ENCODE peak calls at places on chromosomes 13 and 19, in five cellular contexts. Q, A, J, K and L are unnamed samples.

GRCh38 chr19:13150919-13151604 is 851 bp downstream of the IER2 start:
- DNase-seq in K (peak; percentile 16), J (peak; percentile 22), A (no peak), Q (peak; percentile 87), L (no peak)

GRCh38 chr19:18055967-18056366 is 30.8 kb downstream of the IL12RB1 start:
- DNase-seq in K (no peak), J (no peak), A (no peak), Q (no peak), L (no peak)

GRCh38 chr19:3252650-3253049 is 28.2 kb downstream of the CELF5 start:
- DNase-seq in J (no peak), Q (no peak), K (no peak), A (no peak), L (no peak)

GRCh38 chr19:377801-378581 is 31.0 kb downstream of the C2CD4C start:
- DNase-seq in K (no peak), Q (peak; percentile 52), A (no peak), J (no peak), L (no peak)

GRCh38 chr13:104534847-104535246 is 1468.6 kb upstream of the SLC10A2 start:
- DNase-seq in K (no peak), A (no peak), J (no peak), Q (no peak), L (no peak)

GRCh38 chr13:29924951-29925350 is 74.5 kb upstream of the UBL3 start:
- DNase-seq in Q (no peak), J (no peak), K (no peak), A (no peak), L (no peak)

GRCh38 chr13:65036999-65037398 is 2193.1 kb downstream of the PCDH9 start:
- DNase-seq in A (no peak), Q (no peak), K (no peak), J (peak; percentile 14), L (no peak)

GRCh38 chr19:33904681-33905080 is 108.0 kb downstream of the KCTD15 start:
- DNase-seq in J (no peak), A (no peak), Q (no peak), K (peak; percentile 60), L (no peak)

GRCh38 chr19:29672319-29672932 is 7.2 kb downstream of the PLEKHF1 start:
- DNase-seq in Q (peak; percentile 74), A (no peak), J (no peak), K (no peak), L (no peak)

GRCh38 chr19:58024661-58025060 is 9.2 kb upstream of the ZSCAN1 start:
- DNase-seq in A (no peak), Q (no peak), J (no peak), K (no peak), L (no peak)

GRCh38 chr13:98274921-98275487 is 97.9 kb upstream of the RNF113B start:
- DNase-seq in Q (no peak), K (no peak), A (no peak), J (peak; percentile 19), L (no peak)

GRCh38 chr13:35252536-35253205 is 223.8 kb downstream of the MAB21L1 start:
- DNase-seq in K (no peak), Q (no peak), A (no peak), J (no peak), L (no peak)

GRCh38 chr19:18223860-18224524 is 2.2 kb downstream of the PDE4C start:
- DNase-seq in K (peak; percentile 72), J (peak; percentile 23), A (no peak), Q (peak; percentile 85), L (no peak)

GRCh38 chr13:98225036-98225940 is 48.2 kb upstream of the RNF113B start:
- DNase-seq in K (no peak), J (no peak), A (no peak), Q (no peak), L (no peak)

GRCh38 chr13:110913911-110914292 is 967 bp downstream of the ANKRD10 start:
- DNase-seq in J (no peak), A (no peak), Q (no peak), K (no peak), L (no peak)

GRCh38 chr13:44048326-44048725 is 168.6 kb downstream of the LACC1 start:
- DNase-seq in A (no peak), J (no peak), K (no peak), Q (no peak), L (no peak)

GRCh38 chr19:33432408-33433170 is 59.1 kb downstream of the CEBPG start:
- DNase-seq in K (no peak), Q (peak; percentile 46), J (no peak), A (no peak), L (no peak)

GRCh38 chr13:51998723-51999471 is 12.4 kb downstream of the ATP7B start:
- DNase-seq in J (no peak), K (no peak), Q (no peak), A (no peak), L (no peak)

GRCh38 chr19:48878219-48879024 is 6.2 kb downstream of the PPP1R15A start:
- DNase-seq in J (peak; percentile 24), Q (no peak), K (no peak), A (no peak), L (no peak)

GRCh38 chr13:23321534-23322241 is 111.8 kb downstream of the SACS start:
- DNase-seq in J (peak; percentile 96), Q (no peak), K (no peak), A (no peak), L (peak; percentile 61)

GRCh38 chr13:33321686-33322473 is 36.3 kb upstream of the STARD13 start:
- DNase-seq in J (peak; percentile 40), K (no peak), Q (no peak), A (no peak), L (no peak)

GRCh38 chr13:51044023-51044665 is 66.9 kb downstream of the C13orf42 start:
- DNase-seq in K (no peak), A (no peak), J (no peak), Q (no peak), L (no peak)

GRCh38 chr13:39892731-39893293 is 237.3 kb downstream of the COG6 start:
- DNase-seq in Q (no peak), A (no peak), K (no peak), J (no peak), L (no peak)